ENCODE peak calls at places on chromosomes 3 and 15, in ten cellular contexts. B, L, O, H, U, T, N, D, M and J are unnamed samples.

GRCh38 chr3:126348308-126348920 is 8.8 kb downstream of the KLF15 start:
- DNase-seq in L (no peak), T (peak), N (peak), H (peak), U (peak), D (no peak), B (no peak), M (no peak), O (no peak), J (no peak)

GRCh38 chr3:40109641-40110490 is 199.6 kb upstream of the EIF1B start:
- DNase-seq in O (peak), M (no peak), H (peak), T (no peak), B (no peak), D (no peak), L (no peak), U (no peak), N (no peak), J (no peak)

GRCh38 chr15:63349156-63349555 is 32.5 kb downstream of the CA12 start:
- DNase-seq in D (no peak), N (no peak), O (no peak), H (no peak), T (no peak), M (no peak), U (no peak), L (no peak), B (no peak), J (no peak)

GRCh38 chr15:58361291-58361759 is 70.5 kb upstream of the LIPC start:
- DNase-seq in T (no peak), H (no peak), N (no peak), L (peak), O (no peak), U (no peak), M (peak), B (no peak), D (no peak), J (no peak)

GRCh38 chr3:158802399-158803023 is 657 bp downstream of the MFSD1 start:
- DNase-seq in O (no peak), L (no peak), D (no peak), H (no peak), M (peak), U (no peak), N (peak), B (peak), T (no peak), J (peak)

GRCh38 chr3:37115451-37115850 is 58.9 kb downstream of the LRRFIP2 start:
- DNase-seq in D (no peak), H (no peak), B (no peak), L (peak), T (no peak), M (peak), O (no peak), U (no peak), N (no peak), J (no peak)

GRCh38 chr3:105827959-105828358 is 40.9 kb downstream of the CBLB start:
- DNase-seq in H (no peak), O (no peak), T (peak), D (no peak), N (no peak), B (no peak), M (peak), L (peak), U (peak), J (peak)

GRCh38 chr15:44716983-44717602 is 5.8 kb downstream of the B2M start:
- DNase-seq in N (no peak), B (no peak), L (no peak), D (no peak), M (no peak), T (no peak), H (no peak), O (no peak), U (no peak), J (no peak)

GRCh38 chr3:68088216-68088615 is 433.8 kb upstream of the SUCLG2 start:
- DNase-seq in D (no peak), L (no peak), T (no peak), N (peak), H (no peak), M (no peak), O (no peak), U (no peak), B (no peak), J (no peak)

GRCh38 chr15:76328962-76329361 is 7.6 kb upstream of the ISL2 start:
- DNase-seq in U (no peak), B (no peak), H (no peak), T (no peak), D (no peak), L (no peak), O (no peak), N (no peak), M (peak), J (no peak)

GRCh38 chr3:58577269-58577821 is at the start of gene FAM107A:
- DNase-seq in U (peak), L (peak), T (peak), O (no peak), D (peak), N (no peak), B (peak), H (peak), M (peak), J (peak)

GRCh38 chr15:70320077-70320830 is 222.5 kb upstream of the TLE3 start:
- DNase-seq in O (no peak), H (no peak), N (no peak), M (no peak), B (no peak), D (no peak), L (no peak), T (no peak), U (no peak), J (no peak)

GRCh38 chr3:80285370-80285769 is 517.6 kb upstream of the ROBO1 start:
- DNase-seq in L (peak), H (peak), B (no peak), N (no peak), T (no peak), M (no peak), U (no peak), D (no peak), O (no peak), J (no peak)

GRCh38 chr15:81809543-81809942 is 236.3 kb downstream of the MEX3B start:
- DNase-seq in L (no peak), M (peak), O (no peak), T (no peak), N (no peak), D (no peak), U (no peak), B (no peak), H (peak), J (no peak)

GRCh38 chr15:93066834-93067648 is 22.0 kb downstream of the RGMA start:
- DNase-seq in H (no peak), L (no peak), U (peak), B (no peak), D (no peak), T (no peak), O (no peak), N (no peak), M (no peak), J (no peak)

GRCh38 chr3:187519428-187519890 is 150.7 kb downstream of the SST start:
- DNase-seq in N (no peak), L (peak), B (no peak), T (no peak), O (peak), U (no peak), D (no peak), M (no peak), H (peak), J (no peak)

GRCh38 chr3:187520027-187520945 is 149.9 kb downstream of the SST start:
- DNase-seq in H (no peak), L (peak), M (no peak), N (no peak), D (peak), T (no peak), B (no peak), U (peak), O (no peak), J (no peak)

GRCh38 chr3:187518616-187519015 is 150.4 kb downstream of the RTP4 start:
- DNase-seq in B (no peak), D (no peak), T (no peak), O (no peak), N (no peak), L (no peak), M (no peak), H (no peak), U (no peak), J (no peak)

GRCh38 chr3:187516446-187516845 is 148.3 kb downstream of the RTP4 start:
- DNase-seq in D (no peak), N (no peak), H (no peak), M (peak), L (no peak), B (no peak), U (no peak), T (no peak), O (no peak), J (no peak)

GRCh38 chr3:187518207-187518606 is 150.0 kb downstream of the RTP4 start:
- DNase-seq in L (no peak), N (no peak), T (no peak), M (no peak), B (no peak), D (no peak), O (no peak), U (no peak), H (no peak), J (no peak)
- H3K27ac ChIP-seq in L (no peak), N (no peak), T (no peak), M (no peak), B (no peak), D (no peak), O (no peak), U (no peak), H (no peak), J (no peak)

GRCh38 chr3:49417516-49418120 is 4.7 kb downstream of the AMT start:
- DNase-seq in T (no peak), B (no peak), O (no peak), M (no peak), D (no peak), N (no peak), L (no peak), U (no peak), H (no peak), J (no peak)

GRCh38 chr3:49422379-49423248 is at the start of gene AMT:
- DNase-seq in L (no peak), M (peak), N (no peak), T (peak), B (no peak), U (no peak), D (peak), H (peak), O (peak), J (peak)

GRCh38 chr3:49424816-49425215 is 2.5 kb upstream of the AMT start:
- DNase-seq in D (no peak), B (no peak), L (no peak), M (no peak), O (no peak), H (no peak), T (no peak), N (no peak), U (no peak), J (no peak)

GRCh38 chr3:49416867-49417266 is 4.6 kb downstream of the TCTA start:
- DNase-seq in L (no peak), N (no peak), B (no peak), T (no peak), H (no peak), O (no peak), U (no peak), M (no peak), D (no peak), J (no peak)

DNA sequence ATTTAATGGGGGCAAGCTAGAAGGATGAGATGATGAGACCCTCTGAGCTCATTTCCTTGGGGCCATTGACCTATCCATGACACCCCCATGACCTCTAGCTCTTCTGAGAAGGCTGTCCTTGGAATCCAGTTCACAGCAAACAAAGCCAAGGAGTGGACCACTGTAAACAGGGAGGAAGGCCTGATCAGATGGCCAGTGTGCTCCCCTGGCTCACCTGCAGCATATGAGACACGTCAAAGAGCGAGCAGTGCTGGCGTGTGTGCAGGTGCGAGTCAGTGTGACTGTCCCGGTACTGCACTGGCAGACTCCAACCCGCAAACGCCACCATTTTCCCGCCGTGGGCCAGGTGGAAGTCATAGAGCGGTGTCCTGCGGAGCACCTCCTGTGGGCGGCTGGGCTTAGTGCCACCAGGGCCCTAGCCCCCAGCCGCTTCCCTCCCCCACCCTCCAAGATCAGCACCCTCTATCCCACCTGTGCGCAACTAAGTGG is 339 bp downstream of the AMT start:
- DNase-seq in M (no peak), H (no peak), L (no peak), D (no peak), N (no peak), U (no peak), B (no peak), T (no peak), O (no peak), J (no peak)
- H3K4me3 ChIP-seq in M (no peak), H (peak), L (no peak), D (peak), N (no peak), U (peak), B (peak), T (peak), O (peak), J (no peak)

DNA sequence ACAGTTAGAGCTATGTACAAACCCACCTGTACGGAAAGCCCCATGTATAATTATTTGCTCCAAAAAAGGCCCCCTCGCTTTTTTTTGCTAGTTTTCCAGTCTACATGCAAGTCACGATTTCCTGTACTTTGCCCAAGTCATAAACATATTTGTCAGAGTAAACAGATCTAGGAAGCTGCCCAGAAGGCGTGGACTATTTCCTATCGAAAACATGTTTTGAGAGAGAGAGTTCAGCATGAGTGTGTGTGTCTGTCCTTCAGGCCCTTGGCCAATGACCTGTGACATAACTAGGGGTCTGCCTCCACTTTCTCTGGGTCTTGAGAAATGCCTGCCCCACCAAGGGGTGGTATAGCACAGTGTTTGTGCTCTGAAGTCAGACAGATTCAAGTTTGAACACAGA is 72.7 kb upstream of the HACD2 start:
- DNase-seq in U (no peak), B (no peak), O (no peak), T (peak), M (peak), D (no peak), N (no peak), H (no peak), L (no peak), J (no peak)
- H3K27ac ChIP-seq in U (peak), B (peak), O (no peak), T (peak), M (peak), D (peak), N (no peak), H (no peak), L (no peak), J (peak)

DNA sequence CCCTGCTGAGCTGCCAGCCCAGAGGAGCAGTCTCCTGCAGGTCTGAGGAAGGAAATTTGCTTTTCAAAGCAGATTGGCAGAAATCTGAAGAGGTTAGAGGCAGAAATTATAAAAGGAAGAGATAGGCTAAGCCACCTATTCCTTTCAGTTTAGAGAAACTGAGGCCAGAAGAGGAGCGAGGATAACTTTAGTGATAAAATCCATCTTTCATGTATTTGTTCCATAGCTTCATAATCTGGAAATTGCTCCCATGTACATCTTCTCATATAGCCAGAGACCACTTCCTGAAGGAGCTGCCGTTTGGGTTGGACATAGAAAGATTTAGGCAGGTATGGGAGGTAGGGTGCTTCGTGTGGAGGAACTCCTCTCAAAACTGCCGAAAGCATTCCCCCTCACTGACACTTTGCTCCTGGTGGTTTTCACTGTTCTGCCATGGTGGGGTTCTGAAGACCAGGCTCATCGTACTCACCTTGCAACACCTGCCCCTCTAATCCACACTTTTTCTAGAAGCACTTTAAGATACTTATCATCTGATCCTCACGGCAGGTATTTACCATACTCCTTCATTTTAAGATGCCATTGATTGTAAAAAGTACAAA is 670 bp upstream of the ACAP2 start:
- DNase-seq in N (no peak), L (no peak), H (peak), O (no peak), U (no peak), D (no peak), B (no peak), T (no peak), M (no peak), J (no peak)
- H3K4me3 ChIP-seq in N (peak), L (peak), H (peak), O (peak), U (peak), D (peak), B (no peak), T (peak), M (no peak), J (peak)

DNA sequence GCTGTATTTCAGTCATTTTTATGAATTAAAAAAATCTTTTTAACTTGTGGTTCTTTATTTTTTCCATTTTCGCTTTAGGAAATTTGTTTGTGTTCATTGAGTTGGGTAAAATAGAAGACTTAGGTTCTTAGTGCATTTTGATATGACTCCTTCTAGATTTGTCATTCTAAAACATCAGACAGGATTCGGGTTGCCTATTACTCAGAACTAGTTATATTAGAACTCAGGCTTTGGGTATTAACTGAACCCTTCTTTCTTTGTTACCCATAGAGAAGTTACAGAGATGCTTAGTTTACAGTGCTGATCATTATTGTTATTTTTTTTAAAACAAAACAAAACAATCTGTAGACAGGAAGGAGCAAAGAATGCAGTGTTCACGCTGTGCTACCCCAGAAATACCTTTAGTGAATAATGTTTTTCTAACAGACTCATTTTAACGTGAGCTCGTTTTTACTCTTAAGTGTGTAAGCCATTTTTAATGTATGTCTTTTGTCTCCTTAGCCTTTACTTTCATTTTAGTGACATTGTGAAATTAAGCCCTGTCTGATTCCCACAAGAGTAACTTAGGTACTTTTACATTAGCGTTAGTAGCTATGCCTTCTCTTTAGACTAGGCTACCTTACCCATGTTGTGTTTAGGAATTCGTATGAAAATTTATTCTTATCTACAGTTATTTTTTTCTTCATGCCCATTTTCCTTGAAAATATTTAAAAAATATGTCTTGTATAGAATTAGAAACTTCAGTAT is 53.4 kb downstream of the CMC1 start:
- DNase-seq in T (no peak), H (no peak), O (no peak), B (no peak), D (no peak), M (no peak), N (no peak), U (no peak), L (no peak), J (no peak)
- H3K27ac ChIP-seq in T (no peak), H (no peak), O (no peak), B (no peak), D (peak), M (no peak), N (no peak), U (no peak), L (no peak), J (no peak)

DNA sequence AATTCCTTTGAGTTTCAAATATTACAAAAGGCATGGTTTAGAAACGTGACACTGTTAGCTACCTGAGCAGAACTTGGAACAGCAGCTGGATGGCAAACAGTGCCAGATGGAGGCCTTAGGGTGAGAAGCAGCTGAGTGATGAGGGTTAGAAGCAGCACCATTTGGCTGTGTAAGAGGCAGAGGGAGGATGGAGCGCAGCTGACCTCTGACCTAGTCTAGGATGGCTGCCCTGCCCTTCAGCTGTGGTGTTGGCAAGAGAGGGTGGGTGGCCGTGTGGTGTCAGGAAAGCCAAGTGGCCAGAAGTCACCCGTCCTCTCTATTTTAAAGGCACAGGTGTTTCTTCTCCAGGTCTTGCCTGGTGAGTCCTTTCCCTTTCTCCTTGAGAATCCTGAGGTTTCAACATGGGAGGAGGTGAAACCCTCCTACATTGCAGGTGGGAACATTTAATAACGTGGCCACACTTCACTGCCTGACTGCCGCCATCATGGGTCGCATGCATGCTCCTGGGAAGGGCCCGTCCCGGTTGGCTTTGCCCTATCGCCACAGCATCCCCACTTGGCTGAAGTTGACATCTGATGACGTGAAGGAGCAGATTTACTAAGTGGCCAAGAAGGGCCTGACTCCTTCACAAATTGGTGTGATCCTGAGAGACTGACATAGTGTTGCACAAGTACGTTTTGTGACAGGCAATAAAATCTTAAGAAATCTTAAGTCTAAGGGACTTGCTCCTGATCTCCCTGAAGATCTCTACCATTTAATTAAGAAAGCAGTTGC is 17.6 kb downstream of the BCL2L10 start:
- DNase-seq in H (no peak), U (no peak), B (no peak), M (no peak), L (no peak), N (no peak), O (no peak), D (no peak), T (no peak), J (no peak)
- H3K4me3 ChIP-seq in H (no peak), U (no peak), B (no peak), M (no peak), L (no peak), N (no peak), O (no peak), D (no peak), T (no peak), J (no peak)

DNA sequence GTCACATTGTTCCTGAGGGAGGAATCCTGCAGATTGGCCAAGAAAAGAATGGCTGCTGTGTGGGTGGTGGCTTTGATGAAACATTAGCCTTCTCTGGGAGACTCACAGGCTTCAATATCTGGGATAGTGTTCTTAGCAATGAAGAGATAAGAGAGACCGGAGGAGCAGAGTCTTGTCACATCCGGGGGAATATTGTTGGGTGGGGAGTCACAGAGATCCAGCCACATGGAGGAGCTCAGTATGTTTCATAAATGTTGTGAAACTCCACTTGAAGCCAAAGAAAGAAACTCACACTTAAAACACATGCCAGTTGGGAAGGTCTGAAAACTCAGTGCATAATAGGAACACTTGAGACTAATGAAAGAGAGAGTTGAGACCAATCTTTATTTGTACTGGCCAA is 6.1 kb downstream of the PTX3 start:
- DNase-seq in D (no peak), N (no peak), B (no peak), U (no peak), H (no peak), O (no peak), L (peak), T (no peak), M (peak), J (no peak)
- H3K27ac ChIP-seq in D (no peak), N (no peak), B (no peak), U (no peak), H (no peak), O (no peak), L (no peak), T (no peak), M (peak), J (no peak)